ENCODE peak calls at places on chromosomes 3 and 15, in nine cellular contexts. P is gastrocnemius medialis, G is Peyer's patch, E is endothelial cell of umbilical vein, Z is A549, F is transverse colon, N is uterus, Q is suprapubic skin, H is breast epithelium. U is an unnamed sample.

GRCh38 chr15:81948751-81949150 is 97.1 kb downstream of the MEX3B start:
- DNase-seq in H (no peak), P (no peak), F (no peak), Q (no peak), N (no peak), G (no peak), Z (no peak), E (no peak), U (no peak)

GRCh38 chr3:194205675-194206133 is 69.8 kb downstream of the HES1 start:
- DNase-seq in N (no peak), H (no peak), G (no peak), E (peak), Q (no peak), Z (no peak), P (no peak), F (no peak), U (peak)

GRCh38 chr15:41513282-41514227 is at the start of gene LTK:
- DNase-seq in Z (no peak), Q (no peak), H (no peak), G (peak), N (peak), F (peak), E (no peak), P (no peak), U (peak)

GRCh38 chr3:60954049-60954448 is 297.2 kb downstream of the FHIT start:
- DNase-seq in G (no peak), N (no peak), H (no peak), P (no peak), E (peak), Z (no peak), F (no peak), Q (no peak), U (no peak)

GRCh38 chr3:193590088-193590856 is 2.7 kb upstream of the OPA1 start:
- DNase-seq in P (no peak), H (no peak), Q (no peak), F (no peak), N (no peak), E (peak), Z (no peak), G (no peak), U (peak)

GRCh38 chr15:49887604-49888340 is 231.3 kb downstream of the ATP8B4 start:
- DNase-seq in F (no peak), Q (no peak), N (peak), G (no peak), Z (no peak), H (no peak), P (no peak), E (no peak), U (no peak)

GRCh38 chr15:76169792-76170425 is 110.1 kb downstream of the TMEM266 start:
- DNase-seq in H (no peak), E (no peak), G (no peak), Z (no peak), Q (no peak), P (no peak), F (no peak), N (no peak), U (no peak)

GRCh38 chr3:170317954-170318353 is 39.6 kb upstream of the SKIL start:
- DNase-seq in N (no peak), G (no peak), F (no peak), Z (no peak), Q (no peak), H (no peak), P (no peak), E (no peak), U (no peak)

GRCh38 chr15:87728998-87729397 is 527.5 kb downstream of the NTRK3 start:
- DNase-seq in P (no peak), Q (no peak), F (no peak), N (no peak), Z (no peak), E (no peak), G (no peak), H (no peak), U (no peak)

GRCh38 chr3:189631409-189631808 is 220 bp downstream of the TP63 start:
- DNase-seq in G (no peak), Z (peak), N (no peak), P (no peak), H (no peak), Q (no peak), E (no peak), F (no peak), U (no peak)

GRCh38 chr3:189632238-189632637 is 1.0 kb downstream of the TP63 start:
- DNase-seq in N (no peak), H (no peak), E (no peak), P (no peak), F (no peak), Z (no peak), G (no peak), Q (no peak), U (no peak)

GRCh38 chr3:189629803-189630455 is 1.3 kb upstream of the TP63 start:
- DNase-seq in Q (no peak), E (no peak), Z (no peak), P (no peak), H (no peak), F (no peak), N (peak), G (no peak), U (no peak)

GRCh38 chr3:189631373-189631408 is at the start of gene TP63:
- DNase-seq in E (no peak), G (no peak), P (no peak), F (no peak), Z (no peak), Q (no peak), N (no peak), H (no peak), U (no peak)

DNA sequence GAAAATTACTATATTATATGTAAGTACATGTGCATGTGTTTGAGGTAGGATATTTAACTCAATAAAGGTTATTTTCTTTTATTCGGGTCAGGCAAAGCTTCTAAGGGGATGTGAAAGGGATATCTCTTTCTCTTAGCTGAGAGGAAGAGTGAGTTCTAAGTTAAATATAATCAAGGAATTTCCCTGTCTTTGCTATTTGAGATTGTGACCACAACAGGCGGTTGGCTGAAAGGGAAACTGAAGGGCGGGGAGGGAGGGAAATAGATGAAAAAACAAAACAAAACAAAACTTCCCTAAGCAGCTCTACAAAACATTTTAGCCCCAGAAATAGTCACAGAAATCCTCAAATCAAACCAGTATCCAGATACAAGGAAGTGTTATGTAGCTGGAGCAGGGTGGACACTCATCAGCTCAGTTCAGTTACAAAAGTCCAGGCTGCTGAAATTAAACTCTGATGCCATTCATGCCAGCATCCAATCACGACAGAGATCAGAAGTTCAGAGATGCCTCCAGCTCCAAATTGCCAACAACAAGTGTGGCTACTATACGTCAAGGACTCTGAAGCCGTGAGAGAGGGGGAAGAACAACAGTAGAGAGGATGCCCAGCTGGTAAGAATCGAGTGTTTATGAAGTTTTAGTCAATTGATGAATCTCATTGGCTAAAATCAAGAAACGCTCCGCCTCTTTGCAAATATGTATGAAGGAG is 369 bp upstream of the TP63 start:
- DNase-seq in Z (peak), N (no peak), G (no peak), F (no peak), E (no peak), Q (no peak), P (peak), H (no peak), U (no peak)
- TF ChIP-seq POLR2A in Z (no peak), N (no peak), G (no peak), F (no peak), E (no peak), Q (no peak), P (peak), H (no peak), U (no peak)

GRCh38 chr3:71584216-71585061 is 911 bp upstream of the FOXP1 start:
- DNase-seq in N (peak), E (peak), Z (no peak), P (peak), F (peak), H (peak), Q (peak), G (peak), U (peak)
- TF ChIP-seq POLR2A in N (peak), E (peak), Z (no peak), P (no peak), F (peak), H (no peak), Q (no peak), G (no peak), U (peak)

DNA sequence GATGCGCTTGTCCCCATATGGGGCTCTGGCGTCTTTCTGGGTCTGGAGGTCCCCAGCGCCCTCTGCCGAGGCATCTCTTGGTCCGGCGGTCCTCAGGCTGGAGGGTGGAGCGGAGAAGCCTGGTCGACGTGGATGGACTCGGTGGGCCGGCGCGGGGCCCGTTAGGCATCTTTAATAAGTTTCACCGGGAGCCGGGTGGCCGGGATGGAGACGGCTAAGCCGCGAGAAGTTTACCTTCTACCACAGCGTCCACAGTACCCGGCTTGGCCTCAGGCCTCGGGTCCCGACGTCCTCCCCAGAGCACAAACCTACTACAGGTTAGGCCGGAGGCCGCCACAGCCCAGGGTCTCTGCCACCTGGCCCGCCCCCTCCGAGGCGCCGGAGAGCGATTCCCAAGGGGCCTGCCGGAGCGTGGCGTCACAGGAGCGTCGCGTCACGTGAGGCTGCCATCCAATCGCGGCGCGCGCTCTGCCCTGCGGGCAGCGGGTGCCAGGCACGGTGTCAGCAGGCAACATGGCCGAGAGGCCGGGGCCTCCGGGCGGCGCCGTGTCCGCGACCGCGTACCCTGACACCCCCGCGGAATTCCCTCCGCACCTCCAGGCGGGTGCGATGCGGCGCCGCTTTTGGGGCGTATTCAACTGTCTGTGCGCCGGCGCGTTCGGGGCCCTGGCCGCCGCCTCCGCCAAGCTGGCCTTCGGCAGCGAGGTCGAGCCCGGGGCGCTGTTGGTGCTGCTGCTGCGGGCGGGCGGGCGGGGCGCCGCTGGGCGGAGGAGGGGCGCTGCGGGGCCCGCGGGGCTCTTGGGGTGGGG is at the start of gene TMEM42:
- DNase-seq in H (peak), Z (peak), P (peak), G (peak), E (peak), F (peak), Q (peak), N (peak), U (peak)
- TF ChIP-seq POLR2A in H (peak), Z (peak), P (peak), G (peak), E (peak), F (peak), Q (peak), N (peak), U (peak)

DNA sequence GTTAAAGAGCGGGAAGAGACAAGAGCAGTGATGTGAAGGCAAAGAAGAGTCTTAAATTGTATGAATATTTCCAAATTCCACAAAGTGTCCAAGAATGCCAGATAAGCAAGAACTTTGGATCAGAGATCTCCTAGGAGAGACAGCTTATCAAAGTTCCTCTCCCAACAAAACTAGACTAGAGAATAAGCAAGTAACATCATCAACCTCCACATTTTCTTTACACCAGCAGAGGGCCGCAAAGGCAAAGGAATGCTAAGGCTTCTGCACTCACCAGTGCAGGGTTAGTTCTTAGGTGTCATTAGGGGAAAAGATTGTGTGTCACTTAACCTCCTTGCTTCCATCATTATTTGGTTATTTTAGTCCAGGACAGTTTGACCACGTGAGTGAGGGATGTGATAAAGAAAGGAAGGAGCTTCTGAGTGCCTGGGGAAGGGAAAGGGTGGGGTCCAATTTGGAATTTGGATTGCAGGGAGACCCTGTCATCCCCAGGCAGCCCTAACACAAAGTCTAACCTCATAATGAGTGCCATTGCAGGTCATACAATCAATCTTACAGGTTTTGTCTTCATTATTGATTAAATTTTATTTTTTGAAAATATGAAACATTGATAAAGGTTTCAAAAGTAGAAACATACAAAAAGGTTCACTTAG is 7.5 kb upstream of the CMTM6 start:
- DNase-seq in F (peak), H (peak), G (peak), P (peak), Z (peak), Q (no peak), E (peak), N (peak), U (peak)
- TF ChIP-seq POLR2A in F (no peak), H (no peak), G (no peak), P (no peak), Z (no peak), Q (no peak), E (no peak), N (no peak), U (no peak)

GRCh38 chr3:149186726-149187125 is 34.9 kb downstream of the CP start:
- DNase-seq in E (no peak), Q (no peak), G (no peak), F (no peak), N (no peak), H (no peak), P (no peak), Z (no peak), U (no peak)
- TF ChIP-seq POLR2A in E (no peak), Q (no peak), G (no peak), F (no peak), N (no peak), H (no peak), P (no peak), Z (no peak), U (no peak)

U was measured in erythroblast.